ENCODE peak calls at places on chromosomes 12 and 14, in eight cellular contexts. X, N, C, P, E, B, H and U are unnamed samples.

GRCh38 chr14:72792051-72792788 is 101.7 kb downstream of the DPF3 start:
- DNase-seq in X (no peak), N (peak; percentile 79), C (peak; percentile 31), P (no peak), E (no peak), B (no peak), H (no peak), U (no peak)

GRCh38 chr12:53770281-53770680 is 18.5 kb upstream of the CISTR start:
- DNase-seq in X (no peak), N (no peak), C (peak; percentile 84), P (no peak), E (no peak), B (peak; percentile 92), H (no peak), U (no peak)

GRCh38 chr12:67677166-67677565 is 28.6 kb downstream of the DYRK2 start:
- DNase-seq in X (no peak), N (no peak), C (no peak), P (no peak), E (no peak), B (no peak), H (no peak), U (no peak)

GRCh38 chr12:23525450-23526072 is 423.9 kb downstream of the SOX5 start:
- DNase-seq in X (no peak), N (no peak), C (no peak), P (no peak), E (no peak), B (no peak), H (no peak), U (no peak)

GRCh38 chr14:89429206-89430091 is 12.4 kb upstream of the FOXN3 start:
- DNase-seq in X (no peak), N (no peak), C (peak; percentile 21), P (no peak), E (peak; percentile 71), B (peak; percentile 54), H (peak; percentile 72), U (no peak)

GRCh38 chr12:19850341-19851065 is 411.2 kb downstream of the AEBP2 start:
- DNase-seq in X (no peak), N (no peak), C (peak; percentile 18), P (no peak), E (no peak), B (no peak), H (no peak), U (no peak)

GRCh38 chr12:132465269-132466190 is 24.4 kb upstream of the FBRSL1 start:
- DNase-seq in X (no peak), N (no peak), C (no peak), P (no peak), E (no peak), B (no peak), H (no peak), U (peak; percentile 96)

GRCh38 chr12:105378821-105379400 is 48.4 kb downstream of the C12orf75 start:
- DNase-seq in X (no peak), N (no peak), C (peak; percentile 14), P (no peak), E (no peak), B (peak; percentile 27), H (no peak), U (no peak)

GRCh38 chr12:39157696-39158342 is 252.4 kb upstream of the CPNE8 start:
- DNase-seq in X (no peak), N (peak; percentile 32), C (no peak), P (no peak), E (no peak), B (no peak), H (no peak), U (no peak)

GRCh38 chr12:53719649-53720048 is 7.6 kb downstream of the CALCOCO1 start:
- DNase-seq in X (no peak), N (no peak), C (no peak), P (no peak), E (no peak), B (no peak), H (no peak), U (no peak)

GRCh38 chr12:109723311-109723791 is 9.7 kb downstream of the FAM222A start:
- DNase-seq in X (no peak), N (peak; percentile 92), C (no peak), P (no peak), E (no peak), B (no peak), H (no peak), U (no peak)